ENCODE peak calls at places on chromosomes 1 and 21, in eight cellular contexts. M, F, E, L, G, B, T and K are unnamed samples.
A peak's percentile ranks its signal among the peaks of the same experiment; 100 is the strongest.

GRCh38 chr21:15159382-15160020 is 94.7 kb upstream of the NRIP1 start:
- DNase-seq in M (no peak), F (no peak), E (no peak), L (peak; percentile 12), G (no peak), B (no peak), T (no peak), K (peak; percentile 69)

GRCh38 chr1:168876830-168877229 is 147.8 kb upstream of the DPT start:
- DNase-seq in M (no peak), F (no peak), E (no peak), L (no peak), G (no peak), B (no peak), T (no peak), K (no peak)

GRCh38 chr1:10475510-10475909 is 760 bp downstream of the PEX14 start:
- DNase-seq in M (no peak), F (no peak), E (peak; percentile 18), L (no peak), G (no peak), B (no peak), T (no peak), K (no peak)

GRCh38 chr1:33256335-33256700 is at the start of gene ZNF362:
- DNase-seq in M (peak; percentile 49), F (peak; percentile 83), E (peak; percentile 67), L (peak; percentile 64), G (peak; percentile 59), B (no peak), T (peak; percentile 64), K (peak; percentile 11)

GRCh38 chr1:185862235-185862634 is 128.0 kb downstream of the HMCN1 start:
- DNase-seq in M (no peak), F (no peak), E (no peak), L (peak; percentile 19), G (no peak), B (no peak), T (no peak), K (no peak)

GRCh38 chr1:9825101-9826074 is 1.6 kb upstream of the CLSTN1 start:
- DNase-seq in M (peak; percentile 37), F (peak; percentile 72), E (peak; percentile 90), L (peak; percentile 80), G (peak; percentile 62), B (peak; percentile 85), T (peak; percentile 78), K (no peak)

GRCh38 chr21:16587141-16587570 is 857.4 kb downstream of the USP25 start:
- DNase-seq in M (peak; percentile 77), F (peak; percentile 46), E (peak; percentile 60), L (peak; percentile 82), G (peak; percentile 19), B (peak; percentile 77), T (no peak), K (peak; percentile 35)

GRCh38 chr21:45016031-45016430 is 58.3 kb upstream of the ADARB1 start:
- DNase-seq in M (no peak), F (no peak), E (no peak), L (no peak), G (no peak), B (peak; percentile 64), T (no peak), K (no peak)

GRCh38 chr21:46284077-46284644 is 1.2 kb downstream of the MCM3AP start:
- DNase-seq in M (no peak), F (no peak), E (peak; percentile 36), L (no peak), G (no peak), B (no peak), T (no peak), K (no peak)

GRCh38 chr21:46285761-46286667 is at the start of gene YBEY:
- DNase-seq in M (peak; percentile 86), F (peak; percentile 93), E (peak; percentile 93), L (peak; percentile 95), G (peak; percentile 80), B (peak; percentile 93), T (peak; percentile 87), K (peak; percentile 72)

GRCh38 chr21:46285206-46285661 is at the start of gene MCM3AP:
- DNase-seq in M (no peak), F (no peak), E (no peak), L (no peak), G (no peak), B (no peak), T (no peak), K (no peak)

GRCh38 chr21:46286668-46286982 is 483 bp downstream of the YBEY start:
- DNase-seq in M (no peak), F (no peak), E (no peak), L (no peak), G (no peak), B (no peak), T (no peak), K (no peak)

DNA sequence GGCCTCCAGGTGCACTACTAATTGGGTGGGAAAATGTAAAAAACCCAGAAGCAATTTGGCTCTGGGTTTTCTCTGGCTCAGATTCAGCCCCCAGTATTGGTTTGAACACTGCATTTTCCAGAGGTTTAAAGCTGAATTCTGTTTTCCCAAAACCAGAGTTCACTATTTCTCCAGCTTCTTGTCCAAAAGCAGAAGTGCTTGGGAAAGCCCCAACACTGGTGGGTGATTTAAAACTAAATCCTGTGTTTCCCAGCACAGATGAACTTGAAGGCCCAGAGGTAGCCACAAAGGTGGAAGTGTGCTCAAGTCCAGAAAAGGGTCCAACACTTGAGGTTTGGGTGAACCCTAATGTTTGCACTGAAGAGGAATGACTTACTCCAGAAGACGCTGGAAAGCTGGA is 689 bp downstream of the MCM3AP start:
- DNase-seq in M (no peak), F (no peak), E (no peak), L (no peak), G (no peak), B (no peak), T (no peak), K (no peak)
- H3K4me3 ChIP-seq in M (peak overlapping the region; percentile 64), F (peak overlapping the region; percentile 96), E (no peak overlapping the region), L (peak overlapping the region; percentile 75), G (no peak overlapping the region), B (peak overlapping the region; percentile 77), T (no peak overlapping the region), K (peak overlapping the region; percentile 59)

GRCh38 chr1:226309398-226310122 is 596 bp upstream of the LIN9 start:
- DNase-seq in M (peak; percentile 12), F (peak; percentile 46), E (no peak), L (no peak), G (peak; percentile 53), B (no peak), T (peak; percentile 29), K (no peak)

GRCh38 chr1:226310637-226311195 is 1.8 kb upstream of the LIN9 start:
- DNase-seq in M (no peak), F (no peak), E (peak; percentile 56), L (no peak), G (no peak), B (no peak), T (no peak), K (no peak)

GRCh38 chr1:226308723-226309397 is at the start of gene LIN9:
- DNase-seq in M (peak; percentile 80), F (peak; percentile 94), E (peak; percentile 94), L (peak; percentile 92), G (peak; percentile 87), B (peak; percentile 90), T (peak; percentile 91), K (peak; percentile 57)

GRCh38 chr1:226311376-226311775 is 2.4 kb upstream of the LIN9 start:
- DNase-seq in M (no peak), F (no peak), E (no peak), L (no peak), G (no peak), B (no peak), T (no peak), K (no peak)

GRCh38 chr1:226310123-226310540 is 1.2 kb upstream of the LIN9 start:
- DNase-seq in M (no peak), F (no peak), E (no peak), L (no peak), G (no peak), B (no peak), T (no peak), K (no peak)
- H3K4me3 ChIP-seq in M (no peak overlapping the region), F (peak overlapping the region; percentile 95), E (no peak overlapping the region), L (no peak overlapping the region), G (no peak overlapping the region), B (peak overlapping the region; percentile 72), T (no peak overlapping the region), K (peak overlapping the region; percentile 59)

GRCh38 chr1:225601902-225602589 is 50.9 kb downstream of the ENAH start:
- DNase-seq in M (no peak), F (no peak), E (no peak), L (no peak), G (no peak), B (no peak), T (no peak), K (no peak)

GRCh38 chr1:225608014-225608796 is 44.7 kb downstream of the ENAH start:
- DNase-seq in M (no peak), F (no peak), E (no peak), L (no peak), G (no peak), B (no peak), T (no peak), K (no peak)

GRCh38 chr1:225602590-225603206 is 50.2 kb downstream of the ENAH start:
- DNase-seq in M (no peak), F (no peak), E (no peak), L (peak; percentile 37), G (no peak), B (no peak), T (no peak), K (no peak)

GRCh38 chr1:225607355-225607754 is 45.6 kb downstream of the ENAH start:
- DNase-seq in M (no peak), F (no peak), E (no peak), L (no peak), G (no peak), B (no peak), T (no peak), K (no peak)

DNA sequence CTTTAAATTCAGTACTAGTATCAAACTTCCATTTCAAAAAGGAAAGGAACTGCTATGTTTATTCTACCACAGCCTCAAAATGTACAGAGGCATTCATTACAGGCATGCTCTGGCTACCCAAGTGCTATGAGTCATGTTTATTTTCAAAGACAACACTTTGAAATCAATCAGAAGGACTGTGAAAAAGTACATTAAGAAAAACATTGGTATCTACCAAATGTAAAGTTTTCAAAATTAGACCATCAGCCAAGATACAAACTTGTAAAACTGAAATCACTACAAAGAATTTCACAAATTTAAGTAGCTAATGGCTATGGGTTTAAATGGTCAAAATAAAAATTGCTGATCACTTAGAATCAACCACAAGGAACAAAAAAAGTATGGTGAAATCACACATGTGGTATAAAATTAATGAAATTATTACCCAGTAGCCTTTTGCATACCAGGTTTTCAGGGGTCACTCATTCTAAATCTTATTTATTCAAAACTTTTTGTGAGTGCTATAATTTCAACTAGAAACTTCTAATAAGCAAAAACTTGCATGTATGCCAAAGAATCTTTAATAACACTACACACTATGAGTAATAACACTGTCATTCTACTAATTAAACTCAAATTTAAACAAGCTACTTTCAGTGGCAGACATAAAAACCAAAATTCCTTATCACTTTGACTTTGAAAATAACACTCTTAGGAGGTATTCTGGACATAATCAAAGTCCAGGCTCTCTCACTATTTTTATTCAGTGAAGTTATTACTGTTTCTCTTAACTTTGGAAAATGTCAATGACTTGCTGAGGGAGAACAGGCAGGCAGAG is 49.2 kb downstream of the ENAH start:
- DNase-seq in M (peak; percentile 51), F (no peak), E (no peak), L (peak; percentile 78), G (no peak), B (no peak), T (no peak), K (no peak)
- H3K4me3 ChIP-seq in M (no peak overlapping the region), F (no peak overlapping the region), E (no peak overlapping the region), L (no peak overlapping the region), G (no peak overlapping the region), B (no peak overlapping the region), T (no peak overlapping the region), K (no peak overlapping the region)

DNA sequence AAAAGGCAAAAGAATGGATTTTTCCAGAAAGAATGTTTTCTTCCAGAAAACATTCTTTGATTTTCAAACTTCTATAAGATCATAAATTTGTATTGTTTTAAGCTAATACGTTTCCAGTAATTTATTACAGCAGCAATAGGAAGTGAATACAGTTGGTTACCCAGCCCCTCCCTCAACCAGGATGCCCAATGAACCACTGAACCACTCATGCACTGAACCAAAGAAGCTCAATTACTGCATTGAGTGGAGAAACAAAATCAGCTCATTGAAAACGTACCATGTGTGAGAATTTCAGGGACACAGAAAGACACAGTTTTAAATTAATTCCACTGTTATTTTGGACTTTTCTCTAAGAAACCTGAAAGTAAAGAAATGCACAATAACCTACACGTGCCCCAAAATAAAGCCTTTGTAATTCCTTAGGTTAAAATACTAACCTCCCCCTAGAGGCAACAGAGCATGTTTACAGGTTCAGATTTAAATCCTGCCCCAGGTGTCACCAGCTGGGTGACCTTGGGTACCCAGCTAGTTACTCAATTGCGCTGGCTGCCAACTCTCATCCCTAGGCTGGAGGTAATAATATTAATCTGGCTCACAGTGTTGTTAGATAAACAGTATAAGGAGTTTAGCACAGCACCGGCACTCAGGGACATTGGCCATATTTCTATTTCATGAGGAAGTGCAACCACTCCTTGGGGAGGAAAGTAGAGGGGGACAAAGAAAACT is 111.7 kb downstream of the NMNAT2 start:
- DNase-seq in M (no peak), F (no peak), E (no peak), L (no peak), G (no peak), B (no peak), T (no peak), K (no peak)
- H3K4me3 ChIP-seq in M (no peak overlapping the region), F (no peak overlapping the region), E (no peak overlapping the region), L (no peak overlapping the region), G (no peak overlapping the region), B (no peak overlapping the region), T (no peak overlapping the region), K (no peak overlapping the region)